ENCODE peak calls at places on chromosome 10, in four cellular contexts. V is GM12878, F is HepG2, A is K562. J is an unnamed sample.

GRCh38 chr10:79250259-79250658 is 97.0 kb upstream of the PPIF start:
- DNase-seq in V (no peak), F (no peak), A (no peak), J (no peak)

GRCh38 chr10:125772864-125773180 is 2.8 kb downstream of the MMP21 start:
- DNase-seq in F (no peak), A (no peak), V (no peak), J (no peak)

GRCh38 chr10:76352300-76352699 is 920.9 kb downstream of the LRMDA start:
- DNase-seq in V (no peak), F (no peak), A (no peak), J (no peak)

GRCh38 chr10:49274886-49275285 is 24.1 kb upstream of the C10orf71 start:
- DNase-seq in A (no peak), V (no peak), F (no peak), J (no peak)

GRCh38 chr10:47406870-47407648 is 23.0 kb upstream of the ZNF488 start:
- DNase-seq in F (peak), V (no peak), A (peak), J (peak)

GRCh38 chr10:99085358-99085757 is 150.3 kb downstream of the HPSE2 start:
- DNase-seq in A (no peak), F (no peak), V (no peak), J (no peak)

GRCh38 chr10:6108631-6109443 is 20.0 kb downstream of the RBM17 start:
- DNase-seq in A (peak), F (peak), V (no peak), J (peak)

GRCh38 chr10:3478153-3478552 is 305.6 kb upstream of the PITRM1 start:
- DNase-seq in A (no peak), V (no peak), F (no peak), J (no peak)

GRCh38 chr10:44925224-44925623 is 14.1 kb downstream of the TMEM72 start:
- DNase-seq in F (peak), A (peak), V (no peak), J (no peak)

GRCh38 chr10:92816106-92816505 is 32.2 kb upstream of the EXOC6 start:
- DNase-seq in V (no peak), F (no peak), A (no peak), J (no peak)

GRCh38 chr10:51228714-51229100 is 154.4 kb downstream of the PRKG1 start:
- DNase-seq in V (no peak), F (no peak), A (no peak), J (no peak)

GRCh38 chr10:43249962-43250624 is 16.8 kb downstream of the RASGEF1A start:
- DNase-seq in V (no peak), F (no peak), A (no peak), J (no peak)

GRCh38 chr10:77825965-77826364 is 100.6 kb downstream of the DLG5 start:
- DNase-seq in A (no peak), F (no peak), V (no peak), J (no peak)

GRCh38 chr10:73965890-73966768 is 31.8 kb upstream of the VCL start:
- DNase-seq in F (peak), A (no peak), V (no peak), J (peak)

GRCh38 chr10:47453435-47454293 is 30.3 kb downstream of the ANXA8 start:
- DNase-seq in A (no peak), V (no peak), F (no peak), J (no peak)

GRCh38 chr10:98125940-98126631 is 8.4 kb upstream of the R3HCC1L start:
- DNase-seq in A (no peak), V (no peak), F (no peak), J (no peak)

GRCh38 chr10:128781636-128782035 is 655.4 kb upstream of the MKI67 start:
- DNase-seq in F (no peak), V (no peak), A (peak), J (no peak)

GRCh38 chr10:117946525-117947070 is 100.1 kb downstream of the RAB11FIP2 start:
- DNase-seq in F (no peak), A (no peak), V (no peak), J (no peak)

GRCh38 chr10:72242675-72243074 is 26.6 kb upstream of the ASCC1 start:
- DNase-seq in F (no peak), A (no peak), V (no peak), J (no peak)

GRCh38 chr10:118968071-118968470 is 61.4 kb upstream of the NANOS1 start:
- DNase-seq in A (no peak), V (no peak), F (no peak), J (no peak)

GRCh38 chr10:129761573-129761972 is 202.5 kb downstream of the EBF3 start:
- DNase-seq in F (no peak), V (no peak), A (no peak), J (no peak)

GRCh38 chr10:12841826-12842225 is 159.7 kb downstream of the CCDC3 start:
- DNase-seq in A (no peak), F (no peak), V (no peak), J (no peak)

GRCh38 chr10:74704629-74705360 is 121.6 kb upstream of the KAT6B start:
- DNase-seq in V (no peak), F (peak), A (no peak), J (no peak)

GRCh38 chr10:99279626-99280111 is 44.0 kb upstream of the HPSE2 start:
- DNase-seq in F (no peak), A (no peak), V (no peak), J (peak)

GRCh38 chr10:34377833-34378232 is 437.3 kb downstream of the PARD3 start:
- DNase-seq in F (no peak), V (no peak), A (no peak), J (no peak)

GRCh38 chr10:9621216-9621615 is 1396.5 kb upstream of the CELF2 start:
- DNase-seq in A (no peak), V (no peak), F (no peak), J (no peak)

GRCh38 chr10:88707429-88708110 is 1.5 kb downstream of the LIPK start:
- DNase-seq in F (no peak), A (no peak), V (no peak), J (no peak)

GRCh38 chr10:49398000-49398861 is 2.3 kb upstream of the DRGX start:
- DNase-seq in V (no peak), F (no peak), A (peak), J (peak)

GRCh38 chr10:13868528-13869294 is 281.9 kb downstream of the PRPF18 start:
- DNase-seq in F (no peak), A (no peak), V (no peak), J (no peak)
- TF ChIP-seq ESRRA in F (no peak), A (no peak), V (no peak), J (no peak)

GRCh38 chr10:69577268-69578232 is 4.3 kb upstream of the NEUROG3 start:
- DNase-seq in F (no peak), A (no peak), V (no peak), J (no peak)
- TF ChIP-seq POLR2AphosphoS2 in F (no peak), A (no peak), V (no peak), J (no peak)

DNA sequence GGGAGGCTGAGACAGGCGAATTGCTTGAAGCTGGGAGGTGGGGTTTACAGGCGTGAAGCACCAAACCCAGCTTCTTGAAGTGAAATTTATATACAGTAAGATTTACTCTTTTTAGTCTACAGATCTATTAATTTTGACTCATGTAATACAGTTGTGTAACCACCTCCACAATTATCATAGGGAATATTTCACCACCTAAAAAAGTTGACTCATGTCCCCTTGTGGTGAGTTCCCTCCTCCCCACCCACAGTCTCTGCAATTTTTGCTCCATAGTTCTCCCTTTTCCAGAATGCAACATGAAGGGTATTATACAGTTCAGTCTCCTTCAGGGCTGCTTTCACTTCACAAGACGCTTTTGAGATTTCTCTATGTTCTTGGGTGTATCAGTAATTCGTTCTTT is 156.8 kb downstream of the FAM107B start:
- DNase-seq in F (no peak), V (no peak), A (no peak), J (no peak)
- TF ChIP-seq ESRRA in F (no peak), V (no peak), A (no peak), J (no peak)

GRCh38 chr10:86957471-86958108 is at the start of gene MMRN2:
- DNase-seq in V (no peak), A (no peak), F (no peak), J (no peak)

GRCh38 chr10:86956195-86956840 is 1.1 kb downstream of the MMRN2 start:
- DNase-seq in A (no peak), F (no peak), V (no peak), J (no peak)

GRCh38 chr10:86955501-86956194 is 1.8 kb downstream of the MMRN2 start:
- DNase-seq in V (no peak), F (no peak), A (no peak), J (no peak)

GRCh38 chr10:86958109-86958830 is at the start of gene SNCG:
- DNase-seq in V (no peak), A (peak), F (no peak), J (no peak)

DNA sequence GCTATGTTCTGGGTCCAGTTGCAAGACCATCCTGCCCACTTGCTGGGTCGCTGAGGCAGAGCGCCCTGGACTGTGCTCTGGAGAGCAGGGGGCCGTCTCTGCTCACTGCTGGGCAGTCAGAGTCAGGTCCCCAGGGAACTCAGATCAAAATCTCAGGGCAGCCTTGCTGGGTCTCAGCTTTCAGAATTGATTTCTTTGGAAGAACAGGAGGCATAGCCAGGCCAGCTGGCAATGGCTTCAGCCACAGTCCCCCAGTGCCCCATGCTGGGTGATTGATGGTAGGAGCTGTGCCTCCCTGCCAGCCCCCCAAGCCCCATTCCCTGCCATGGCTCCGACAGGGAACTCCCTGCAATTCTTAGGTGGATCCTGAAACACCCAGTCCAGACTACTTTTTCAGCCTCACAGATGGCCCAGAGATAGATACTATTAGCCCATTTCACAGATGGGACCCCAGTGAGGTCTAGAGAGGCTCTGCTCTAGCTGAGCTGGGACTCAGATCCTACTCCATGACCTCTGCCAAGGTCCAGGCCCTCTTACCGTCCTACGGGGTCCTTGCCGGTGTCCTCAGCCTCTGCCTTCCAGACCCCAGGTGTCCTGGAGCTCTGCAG is 470 bp downstream of the MMRN2 start:
- DNase-seq in F (no peak), V (no peak), A (no peak), J (no peak)
- TF ChIP-seq POLR2AphosphoS2 in F (no peak), V (no peak), A (no peak), J (no peak)

GRCh38 chr10:31152421-31153133 is 120.9 kb upstream of the ZNF438 start:
- DNase-seq in A (no peak), V (no peak), F (no peak), J (no peak)
- TF ChIP-seq ESRRA in A (peak), V (no peak), F (no peak), J (no peak)

DNA sequence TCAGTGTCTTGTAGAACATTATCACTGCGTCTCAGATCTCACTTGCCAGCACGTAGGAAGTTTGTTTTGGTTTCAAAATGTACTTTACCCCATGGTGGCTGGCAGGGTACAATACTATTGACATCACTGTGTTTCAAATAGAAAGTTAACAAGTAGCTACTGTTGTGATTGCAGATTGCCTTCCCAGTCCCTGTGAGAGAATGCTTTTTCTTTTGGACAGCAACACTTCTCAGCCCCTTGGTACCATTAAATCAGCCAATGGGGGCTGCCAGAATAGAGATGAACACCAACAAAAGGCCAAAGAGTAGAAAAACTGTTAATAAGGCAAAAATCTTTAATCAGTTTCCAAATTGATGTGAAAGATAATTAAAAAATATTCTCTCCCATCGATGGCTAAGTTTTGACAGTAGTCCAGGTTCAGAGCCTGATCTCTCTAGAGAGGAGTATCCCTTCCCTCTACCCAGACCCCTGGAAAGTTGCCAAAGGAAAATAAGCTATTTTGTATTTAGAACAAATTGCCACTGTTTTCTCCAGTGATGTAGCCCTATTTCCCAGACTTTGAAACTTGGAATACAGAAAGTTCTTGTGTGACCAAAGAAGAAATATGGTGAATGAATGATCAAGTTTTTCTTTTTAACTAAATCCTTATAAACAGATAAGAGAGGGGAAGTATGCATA is 34.9 kb downstream of the SMNDC1 start:
- DNase-seq in V (no peak), F (peak), A (no peak), J (no peak)
- TF ChIP-seq POLR2AphosphoS2 in V (no peak), F (no peak), A (no peak), J (no peak)

J was measured in A549.